ENCODE peak calls at places on chromosomes 7 and 10, in four cellular contexts. One of them, this sample, is unnamed.

GRCh38 chr10:99981581-99982199 is 28.1 kb downstream of the DNMBP start:
- DNase-seq in keratinocyte: no peak
- DNase-seq in mammary epithelial cell: no peak
- DNase-seq in GM23248: peak; percentile 25
- DNase-seq in this sample: no peak

GRCh38 chr7:24926623-24927539 is 53.1 kb downstream of the OSBPL3 start:
- DNase-seq in keratinocyte: no peak
- DNase-seq in mammary epithelial cell: no peak
- DNase-seq in GM23248: peak; percentile 90
- DNase-seq in this sample: no peak

GRCh38 chr7:34928052-34928451 is 109.2 kb downstream of the DPY19L1 start:
- DNase-seq in keratinocyte: no peak
- DNase-seq in mammary epithelial cell: peak; percentile 9
- DNase-seq in GM23248: peak; percentile 28
- DNase-seq in this sample: no peak

GRCh38 chr7:31373337-31374289 is 33.1 kb upstream of the NEUROD6 start:
- DNase-seq in keratinocyte: peak; percentile 17
- DNase-seq in mammary epithelial cell: peak; percentile 47
- DNase-seq in GM23248: peak; percentile 55
- DNase-seq in this sample: no peak

GRCh38 chr10:123804716-123805115 is 86.9 kb downstream of the CPXM2 start:
- DNase-seq in keratinocyte: no peak
- DNase-seq in mammary epithelial cell: no peak
- DNase-seq in GM23248: peak; percentile 91
- DNase-seq in this sample: no peak

GRCh38 chr10:55627526-55628170 is 733.4 kb downstream of the ZWINT start:
- DNase-seq in keratinocyte: no peak
- DNase-seq in mammary epithelial cell: no peak
- DNase-seq in GM23248: no peak
- DNase-seq in this sample: no peak

GRCh38 chr10:113108180-113108835 is 158.3 kb downstream of the TCF7L2 start:
- DNase-seq in keratinocyte: no peak
- DNase-seq in mammary epithelial cell: no peak
- DNase-seq in GM23248: peak; percentile 25
- DNase-seq in this sample: no peak

GRCh38 chr7:37230221-37230620 is 218.4 kb downstream of the ELMO1 start:
- DNase-seq in keratinocyte: no peak
- DNase-seq in mammary epithelial cell: peak; percentile 12
- DNase-seq in GM23248: peak; percentile 1
- DNase-seq in this sample: no peak

GRCh38 chr7:133064082-133064825 is 17.6 kb downstream of the CHCHD3 start:
- DNase-seq in keratinocyte: no peak
- DNase-seq in mammary epithelial cell: no peak
- DNase-seq in GM23248: no peak
- DNase-seq in this sample: no peak

GRCh38 chr10:125373546-125373945 is 213.2 kb upstream of the CTBP2 start:
- DNase-seq in keratinocyte: no peak
- DNase-seq in mammary epithelial cell: no peak
- DNase-seq in GM23248: no peak
- DNase-seq in this sample: no peak

GRCh38 chr7:66429498-66430163 is 199.1 kb upstream of the KCTD7 start:
- DNase-seq in keratinocyte: no peak
- DNase-seq in mammary epithelial cell: peak; percentile 13
- DNase-seq in GM23248: no peak
- DNase-seq in this sample: no peak

GRCh38 chr7:90900640-90901353 is 304.7 kb downstream of the CDK14 start:
- DNase-seq in keratinocyte: no peak
- DNase-seq in mammary epithelial cell: no peak
- DNase-seq in GM23248: no peak
- DNase-seq in this sample: no peak

GRCh38 chr7:118153551-118154177 is 30.3 kb upstream of the LSM8 start:
- DNase-seq in keratinocyte: no peak
- DNase-seq in mammary epithelial cell: peak; percentile 36
- DNase-seq in GM23248: peak; percentile 50
- DNase-seq in this sample: peak; percentile 65

GRCh38 chr10:76282122-76283030 is 851.0 kb downstream of the LRMDA start:
- DNase-seq in keratinocyte: no peak
- DNase-seq in mammary epithelial cell: no peak
- DNase-seq in GM23248: no peak
- DNase-seq in this sample: no peak

GRCh38 chr10:125201108-125201524 is 40.8 kb upstream of the CTBP2 start:
- DNase-seq in keratinocyte: peak; percentile 15
- DNase-seq in mammary epithelial cell: peak; percentile 92
- DNase-seq in GM23248: peak; percentile 42
- DNase-seq in this sample: no peak

GRCh38 chr7:10632707-10633106 is 341.0 kb upstream of the PHF14 start:
- DNase-seq in keratinocyte: no peak
- DNase-seq in mammary epithelial cell: no peak
- DNase-seq in GM23248: no peak
- DNase-seq in this sample: no peak

GRCh38 chr7:125061-125471 is 67.3 kb upstream of the FAM20C start:
- DNase-seq in keratinocyte: no peak
- DNase-seq in mammary epithelial cell: no peak
- DNase-seq in GM23248: no peak
- DNase-seq in this sample: no peak

GRCh38 chr7:150322114-150322832 is 882 bp upstream of the LRRC61 start:
- DNase-seq in keratinocyte: no peak
- DNase-seq in mammary epithelial cell: no peak
- DNase-seq in GM23248: no peak
- DNase-seq in this sample: no peak

GRCh38 chr10:80081801-80082750 is 3.6 kb downstream of the TMEM254 start:
- DNase-seq in keratinocyte: peak; percentile 41
- DNase-seq in mammary epithelial cell: peak; percentile 84
- DNase-seq in GM23248: no peak
- DNase-seq in this sample: no peak

GRCh38 chr10:22427890-22428571 is 82.7 kb downstream of the SPAG6 start:
- DNase-seq in keratinocyte: peak; percentile 77
- DNase-seq in mammary epithelial cell: peak; percentile 90
- DNase-seq in GM23248: peak; percentile 91
- DNase-seq in this sample: no peak

GRCh38 chr7:76368190-76368589 is 9.4 kb upstream of the YWHAG start:
- DNase-seq in keratinocyte: no peak
- DNase-seq in mammary epithelial cell: no peak
- DNase-seq in GM23248: no peak
- DNase-seq in this sample: no peak

GRCh38 chr7:83289396-83289993 is 126.8 kb upstream of the PCLO start:
- DNase-seq in keratinocyte: no peak
- DNase-seq in mammary epithelial cell: no peak
- DNase-seq in GM23248: no peak
- DNase-seq in this sample: no peak

GRCh38 chr10:122126763-122127659 is 138.0 kb downstream of the TACC2 start:
- DNase-seq in keratinocyte: no peak
- DNase-seq in mammary epithelial cell: peak; percentile 73
- DNase-seq in GM23248: peak; percentile 94
- DNase-seq in this sample: no peak

GRCh38 chr10:120963053-120963533 is 111.9 kb downstream of the WDR11 start:
- DNase-seq in keratinocyte: no peak
- DNase-seq in mammary epithelial cell: no peak
- DNase-seq in GM23248: no peak
- DNase-seq in this sample: no peak

GRCh38 chr10:86033581-86033980 is 333.0 kb downstream of the GRID1 start:
- DNase-seq in keratinocyte: no peak
- DNase-seq in mammary epithelial cell: no peak
- DNase-seq in GM23248: no peak
- DNase-seq in this sample: no peak

GRCh38 chr10:103445767-103446567 is 6.2 kb downstream of the CALHM2 start:
- DNase-seq in keratinocyte: no peak
- DNase-seq in mammary epithelial cell: no peak
- DNase-seq in GM23248: peak; percentile 87
- DNase-seq in this sample: no peak

GRCh38 chr10:31645786-31646185 is 282.8 kb downstream of the ARHGAP12 start:
- DNase-seq in keratinocyte: no peak
- DNase-seq in mammary epithelial cell: peak; percentile 48
- DNase-seq in GM23248: peak; percentile 34
- DNase-seq in this sample: no peak

GRCh38 chr7:92325850-92326249 is 80.1 kb downstream of the ANKIB1 start:
- DNase-seq in keratinocyte: no peak
- DNase-seq in mammary epithelial cell: no peak
- DNase-seq in GM23248: peak; percentile 4
- DNase-seq in this sample: no peak

GRCh38 chr10:114042895-114043531 is 653 bp upstream of the ADRB1 start:
- DNase-seq in keratinocyte: no peak
- DNase-seq in mammary epithelial cell: peak; percentile 37
- DNase-seq in GM23248: peak; percentile 37
- DNase-seq in this sample: no peak

GRCh38 chr10:75663947-75664664 is 232.7 kb downstream of the LRMDA start:
- DNase-seq in keratinocyte: no peak
- DNase-seq in mammary epithelial cell: no peak
- DNase-seq in GM23248: peak; percentile 45
- DNase-seq in this sample: no peak

GRCh38 chr10:6046458-6047325 is 15.5 kb downstream of the IL2RA start:
- DNase-seq in keratinocyte: no peak
- DNase-seq in mammary epithelial cell: no peak
- DNase-seq in GM23248: no peak
- DNase-seq in this sample: no peak

GRCh38 chr7:131538071-131538790 is 18.2 kb downstream of the PODXL start:
- DNase-seq in keratinocyte: peak; percentile 38
- DNase-seq in mammary epithelial cell: no peak
- DNase-seq in GM23248: peak; percentile 70
- DNase-seq in this sample: no peak

GRCh38 chr10:89576022-89576421 is 40.6 kb upstream of the SLC16A12 start:
- DNase-seq in keratinocyte: no peak
- DNase-seq in mammary epithelial cell: no peak
- DNase-seq in GM23248: no peak
- DNase-seq in this sample: no peak

GRCh38 chr10:89580243-89580642 is 44.8 kb upstream of the SLC16A12 start:
- DNase-seq in keratinocyte: no peak
- DNase-seq in mammary epithelial cell: no peak
- DNase-seq in GM23248: no peak
- DNase-seq in this sample: no peak

GRCh38 chr10:89576696-89577095 is 41.3 kb upstream of the SLC16A12 start:
- DNase-seq in keratinocyte: no peak
- DNase-seq in mammary epithelial cell: no peak
- DNase-seq in GM23248: no peak
- DNase-seq in this sample: no peak

GRCh38 chr10:89582022-89582421 is 46.6 kb upstream of the SLC16A12 start:
- DNase-seq in keratinocyte: no peak
- DNase-seq in mammary epithelial cell: no peak
- DNase-seq in GM23248: no peak
- DNase-seq in this sample: no peak
- H3K9ac ChIP-seq in keratinocyte: no peak overlapping the region
- H3K9ac ChIP-seq in mammary epithelial cell: no peak overlapping the region
- H3K9ac ChIP-seq in GM23248: no peak overlapping the region
- H3K9ac ChIP-seq in this sample: no peak overlapping the region

DNA sequence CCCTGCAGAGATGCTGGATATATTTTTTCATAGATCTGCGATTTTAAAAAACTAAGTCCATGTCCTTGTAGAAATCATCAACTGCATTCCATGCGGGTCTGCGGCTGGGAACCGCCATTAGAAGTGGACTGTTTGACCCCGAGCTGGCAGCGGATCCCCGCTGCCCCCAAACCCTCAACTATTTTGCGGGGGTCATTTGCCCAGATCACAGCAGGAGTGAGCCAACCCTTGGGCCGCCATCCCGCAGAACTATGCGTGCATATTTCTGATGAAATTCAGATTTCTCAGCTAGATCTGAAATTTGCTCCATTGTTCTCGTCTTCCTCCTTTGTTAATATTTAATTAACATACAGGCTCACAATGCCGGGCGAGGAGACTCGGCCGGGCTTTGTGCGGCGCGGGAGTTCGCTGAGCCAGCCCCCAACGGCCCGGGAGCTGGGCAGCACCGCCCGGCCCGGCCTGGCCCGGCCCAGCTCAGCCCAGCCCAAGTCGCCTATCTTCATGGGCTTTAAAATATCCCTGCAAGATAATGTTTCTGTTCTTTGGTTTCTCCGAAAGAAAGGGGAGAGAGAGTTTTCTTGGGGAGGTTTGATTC is 2.0 kb downstream of the EN2 start:
- DNase-seq in keratinocyte: no peak
- DNase-seq in mammary epithelial cell: no peak
- DNase-seq in GM23248: no peak
- DNase-seq in this sample: no peak
- TF ChIP-seq EZH2 in keratinocyte: no peak
- TF ChIP-seq EZH2 in mammary epithelial cell: no peak
- TF ChIP-seq EZH2 in GM23248: no peak
- TF ChIP-seq EZH2 in this sample: no peak

GRCh38 chr7:135499818-135500217 is 10.1 kb downstream of the CNOT4 start:
- DNase-seq in keratinocyte: no peak
- DNase-seq in mammary epithelial cell: no peak
- DNase-seq in GM23248: no peak
- DNase-seq in this sample: no peak
- H3K9ac ChIP-seq in keratinocyte: no peak overlapping the region
- H3K9ac ChIP-seq in mammary epithelial cell: no peak overlapping the region
- H3K9ac ChIP-seq in GM23248: no peak overlapping the region
- H3K9ac ChIP-seq in this sample: peak overlapping the region; percentile 48

GRCh38 chr7:28957064-28957821 is 887 bp downstream of the TRIL start:
- DNase-seq in keratinocyte: no peak
- DNase-seq in mammary epithelial cell: no peak
- DNase-seq in GM23248: peak; percentile 30
- DNase-seq in this sample: no peak

GRCh38 chr7:28958946-28959417 is 852 bp upstream of the TRIL start:
- DNase-seq in keratinocyte: no peak
- DNase-seq in mammary epithelial cell: no peak
- DNase-seq in GM23248: no peak
- DNase-seq in this sample: no peak

GRCh38 chr7:28956608-28957063 is 1.5 kb downstream of the TRIL start:
- DNase-seq in keratinocyte: no peak
- DNase-seq in mammary epithelial cell: peak; percentile 55
- DNase-seq in GM23248: peak; percentile 60
- DNase-seq in this sample: no peak

GRCh38 chr7:28958235-28958945 is at the start of gene TRIL:
- DNase-seq in keratinocyte: no peak
- DNase-seq in mammary epithelial cell: no peak
- DNase-seq in GM23248: peak; percentile 77
- DNase-seq in this sample: no peak

DNA sequence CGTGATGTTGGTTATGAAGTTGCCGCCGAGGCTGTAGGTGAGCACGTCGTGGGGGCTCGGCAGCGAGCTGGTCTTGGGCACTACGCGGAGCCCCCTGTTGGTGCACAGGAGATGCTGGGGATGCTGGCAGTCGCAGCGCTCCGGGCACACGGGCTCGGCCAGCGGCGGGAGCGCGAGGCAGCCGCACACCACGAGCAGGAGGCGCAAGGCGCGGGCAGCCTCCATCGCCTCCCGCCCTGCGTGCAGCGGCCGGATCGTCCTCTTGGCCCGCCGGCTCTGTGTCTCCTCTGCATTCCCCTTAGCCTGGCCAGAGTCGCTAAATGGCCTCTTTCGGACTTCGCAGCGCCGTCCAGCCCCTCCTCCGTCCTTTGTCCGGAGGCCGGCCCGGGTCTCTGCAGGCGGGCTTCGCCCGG is 302 bp downstream of the TRIL start:
- DNase-seq in keratinocyte: no peak
- DNase-seq in mammary epithelial cell: no peak
- DNase-seq in GM23248: peak; percentile 51
- DNase-seq in this sample: no peak
- TF ChIP-seq EZH2 in keratinocyte: peak; percentile 55
- TF ChIP-seq EZH2 in mammary epithelial cell: peak; percentile 58
- TF ChIP-seq EZH2 in GM23248: no peak
- TF ChIP-seq EZH2 in this sample: no peak

GRCh38 chr7:77993823-77994222 is 195.2 kb downstream of the PHTF2 start:
- DNase-seq in keratinocyte: no peak
- DNase-seq in mammary epithelial cell: no peak
- DNase-seq in GM23248: no peak
- DNase-seq in this sample: no peak
- H3K9ac ChIP-seq in keratinocyte: no peak overlapping the region
- H3K9ac ChIP-seq in mammary epithelial cell: no peak overlapping the region
- H3K9ac ChIP-seq in GM23248: no peak overlapping the region
- H3K9ac ChIP-seq in this sample: no peak overlapping the region

GRCh38 chr10:70672993-70673928 is 955 bp downstream of the ADAMTS14 start:
- DNase-seq in keratinocyte: no peak
- DNase-seq in mammary epithelial cell: peak; percentile 64
- DNase-seq in GM23248: peak; percentile 95
- DNase-seq in this sample: no peak
- TF ChIP-seq EZH2 in keratinocyte: peak; percentile 70
- TF ChIP-seq EZH2 in mammary epithelial cell: no peak
- TF ChIP-seq EZH2 in GM23248: no peak
- TF ChIP-seq EZH2 in this sample: no peak

This sample was measured in SK-N-MC.